ENCODE peak calls at places on chromosomes 13 and 19, in seven cellular contexts. E, R, O, W, D, V and X are unnamed samples.

GRCh38 chr13:20525144-20525600 is 485 bp downstream of the CRYL1 start:
- DNase-seq in E (peak; percentile 11), R (no peak), O (no peak), W (peak; percentile 8), D (peak; percentile 7), V (no peak), X (no peak)

GRCh38 chr19:6156033-6156432 is 20.6 kb downstream of the ACSBG2 start:
- DNase-seq in E (no peak), R (no peak), O (no peak), W (no peak), D (no peak), V (no peak), X (no peak)

GRCh38 chr19:55134732-55135131 is 14.3 kb downstream of the TNNT1 start:
- DNase-seq in E (no peak), R (no peak), O (no peak), W (no peak), D (no peak), V (no peak), X (no peak)

GRCh38 chr19:45800009-45800553 is 7.4 kb upstream of the DMWD start:
- DNase-seq in E (no peak), R (peak; percentile 71), O (no peak), W (peak; percentile 66), D (peak; percentile 58), V (no peak), X (peak; percentile 83)

GRCh38 chr19:19445911-19446361 is 40.5 kb downstream of the GATAD2A start:
- DNase-seq in E (no peak), R (peak; percentile 40), O (no peak), W (peak; percentile 28), D (peak; percentile 38), V (no peak), X (peak; percentile 56)

GRCh38 chr13:51156666-51157065 is 45.6 kb upstream of the C13orf42 start:
- DNase-seq in E (no peak), R (no peak), O (no peak), W (no peak), D (no peak), V (no peak), X (no peak)

GRCh38 chr13:97753269-97753668 is 200.2 kb upstream of the IPO5 start:
- DNase-seq in E (no peak), R (no peak), O (no peak), W (no peak), D (no peak), V (no peak), X (no peak)

GRCh38 chr19:47228937-47229673 is 1.9 kb downstream of the BBC3 start:
- DNase-seq in E (no peak), R (peak; percentile 61), O (no peak), W (peak; percentile 36), D (peak; percentile 46), V (no peak), X (no peak)

GRCh38 chr13:40605573-40605972 is 60.9 kb downstream of the FOXO1 start:
- DNase-seq in E (no peak), R (no peak), O (no peak), W (no peak), D (no peak), V (no peak), X (no peak)

GRCh38 chr19:4642625-4643024 is 3.3 kb downstream of the TNFAIP8L1 start:
- DNase-seq in E (no peak), R (no peak), O (no peak), W (no peak), D (no peak), V (no peak), X (no peak)

GRCh38 chr13:102028846-102029245 is 373.0 kb downstream of the FGF14 start:
- DNase-seq in E (no peak), R (no peak), O (peak; percentile 34), W (no peak), D (no peak), V (no peak), X (no peak)